ENCODE peak calls at places on chromosomes 11 and 22, in nine cellular contexts. U is upper lobe of left lung, R is body of pancreas, V is right lobe of liver, H is HepG2, L is GM12878, A is gastrocnemius medialis, S is IMR-90, D is HCT116. O is an unnamed sample.

GRCh38 chr11:6648505-6648904 is 7.1 kb downstream of the DCHS1 start:
- ATAC-seq in U (no peak), R (no peak), V (peak), H (no peak), L (no peak), A (no peak), S (no peak), D (no peak), O (no peak)

GRCh38 chr11:9747816-9748215 is 83.9 kb downstream of the SWAP70 start:
- ATAC-seq in U (peak), R (no peak), V (no peak), H (no peak), L (no peak), A (no peak), S (no peak), D (no peak), O (peak)

GRCh38 chr11:47356998-47357329 is 4.5 kb upstream of the MYBPC3 start:
- ATAC-seq in U (no peak), R (no peak), V (no peak), H (no peak), L (no peak), A (no peak), S (no peak), D (no peak), O (no peak)

GRCh38 chr11:76225122-76225584 is 18.9 kb upstream of the WNT11 start:
- ATAC-seq in U (peak), R (peak), V (peak), H (peak), L (no peak), A (peak), S (no peak), D (no peak), O (peak)

GRCh38 chr11:133052537-133052936 is 479.8 kb downstream of the OPCML start:
- ATAC-seq in U (no peak), R (no peak), V (peak), H (no peak), L (no peak), A (no peak), S (no peak), D (no peak), O (no peak)

GRCh38 chr22:42307806-42308563 is 37.5 kb upstream of the TCF20 start:
- ATAC-seq in U (no peak), R (no peak), V (no peak), H (no peak), L (no peak), A (no peak), S (no peak), D (no peak), O (no peak)

GRCh38 chr11:119776031-119776636 is 47.1 kb upstream of the NECTIN1 start:
- ATAC-seq in U (no peak), R (peak), V (no peak), H (no peak), L (no peak), A (no peak), S (no peak), D (no peak), O (no peak)

GRCh38 chr11:109644158-109644557 is 222.2 kb downstream of the C11orf87 start:
- ATAC-seq in U (no peak), R (no peak), V (no peak), H (no peak), L (no peak), A (no peak), S (no peak), D (no peak), O (no peak)

GRCh38 chr22:40156001-40156516 is 21.7 kb upstream of the TNRC6B start:
- ATAC-seq in U (peak), R (peak), V (peak), H (peak), L (no peak), A (peak), S (peak), D (peak), O (no peak)

GRCh38 chr11:16297332-16297731 is 59.0 kb downstream of the SOX6 start:
- ATAC-seq in U (no peak), R (no peak), V (no peak), H (no peak), L (no peak), A (peak), S (no peak), D (no peak), O (no peak)

DNA sequence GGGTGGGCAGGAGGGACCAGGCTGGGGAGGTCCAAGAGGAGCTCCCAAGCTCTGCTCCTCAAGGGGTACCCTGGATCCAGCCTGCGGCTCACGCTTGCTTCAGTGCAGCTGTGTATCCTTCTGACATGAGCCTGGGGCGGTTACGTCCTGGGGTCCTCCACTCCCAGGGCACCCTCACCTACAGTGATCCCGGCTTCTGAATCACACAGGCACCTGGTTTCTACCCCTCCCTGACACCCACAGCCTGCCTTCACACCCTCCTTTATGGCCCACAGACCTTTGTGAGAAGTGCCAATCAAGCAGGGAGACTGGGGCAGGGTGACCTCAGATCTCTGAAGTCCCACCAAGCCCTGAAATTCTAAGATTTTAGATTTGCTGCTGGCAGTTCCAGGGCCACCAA is 1.5 kb downstream of the MPST start:
- ATAC-seq in U (no peak), R (no peak), V (no peak), H (no peak), L (no peak), A (no peak), S (no peak), D (no peak), O (no peak)
- TF ChIP-seq POLR2A in U (no peak), R (no peak), V (no peak), H (no peak), L (no peak), A (no peak), S (no peak), D (no peak), O (no peak)

GRCh38 chr11:68751331-68751856 is at the start of gene TESMIN:
- ATAC-seq in U (peak), R (peak), V (peak), H (peak), L (peak), A (peak), S (peak), D (peak), O (peak)
- TF ChIP-seq POLR2A in U (no peak), R (peak), V (no peak), H (no peak), L (peak), A (no peak), S (no peak), D (peak), O (no peak)

GRCh38 chr11:3840870-3841425 is at the start of gene RHOG:
- ATAC-seq in U (peak), R (peak), V (peak), H (peak), L (peak), A (peak), S (peak), D (peak), O (peak)
- TF ChIP-seq POLR2A in U (peak), R (peak), V (peak), H (no peak), L (peak), A (peak), S (no peak), D (no peak), O (no peak)

GRCh38 chr11:87037450-87038234 is at the start of gene TMEM135:
- ATAC-seq in U (peak), R (peak), V (peak), H (peak), L (peak), A (peak), S (peak), D (peak), O (peak)
- TF ChIP-seq POLR2A in U (peak), R (peak), V (peak), H (peak), L (peak), A (peak), S (no peak), D (peak), O (peak)

GRCh38 chr11:69174841-69175240 is 19.1 kb downstream of the SMIM38 start:
- ATAC-seq in U (no peak), R (no peak), V (no peak), H (no peak), L (no peak), A (no peak), S (no peak), D (no peak), O (no peak)
- TF ChIP-seq POLR2A in U (no peak), R (no peak), V (no peak), H (no peak), L (no peak), A (no peak), S (no peak), D (no peak), O (no peak)

GRCh38 chr22:50326959-50327710 is at the start of gene DENND6B:
- ATAC-seq in U (peak), R (peak), V (peak), H (peak), L (peak), A (peak), S (peak), D (peak), O (peak)
- TF ChIP-seq POLR2A in U (peak), R (peak), V (peak), H (peak), L (peak), A (peak), S (peak), D (peak), O (peak)

DNA sequence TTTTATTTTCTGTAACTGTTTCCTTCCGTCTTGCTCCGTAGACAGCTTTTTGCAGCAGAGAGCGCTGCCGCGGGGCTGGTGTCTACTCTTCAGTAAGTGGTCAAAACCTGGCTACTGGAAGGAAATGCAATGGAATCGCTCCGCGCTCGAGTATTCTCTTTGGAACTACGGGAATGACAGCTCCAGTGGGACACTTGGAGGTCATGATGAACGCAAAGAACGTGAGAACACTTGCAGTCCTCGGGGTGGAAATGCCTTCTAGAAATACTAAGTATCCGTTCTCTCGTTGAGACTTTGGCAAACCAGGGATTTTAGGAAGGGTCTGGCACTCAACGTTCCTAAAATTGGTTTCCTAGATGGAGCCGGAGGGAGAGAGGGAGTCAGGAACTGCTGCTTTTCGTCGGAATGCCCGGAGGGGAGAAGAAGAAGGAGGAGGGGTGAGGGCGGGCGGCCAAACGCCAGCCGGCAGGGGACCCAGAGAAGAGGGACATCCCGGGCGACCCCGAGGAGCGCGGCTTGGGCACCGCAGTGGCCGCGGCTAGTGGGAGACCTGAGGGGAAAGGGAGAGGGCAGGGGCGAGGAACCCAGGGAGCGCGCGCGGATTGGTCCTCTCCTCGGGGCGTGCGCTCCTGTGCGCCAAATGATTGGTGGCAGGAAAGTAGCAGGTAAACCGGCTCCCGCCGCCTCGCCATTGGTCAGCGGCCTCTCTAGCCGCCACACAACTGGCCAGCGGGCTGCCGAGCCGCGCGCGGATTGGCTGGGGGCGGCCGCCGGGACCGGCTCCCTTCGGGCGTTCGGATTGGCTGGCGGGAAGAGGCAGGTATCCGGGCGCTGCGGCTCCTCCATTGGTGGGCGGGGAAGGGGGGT is 505 bp upstream of the BMAL1 start:
- ATAC-seq in U (peak), R (peak), V (peak), H (peak), L (peak), A (peak), S (peak), D (peak), O (peak)
- TF ChIP-seq POLR2A in U (peak), R (peak), V (peak), H (no peak), L (peak), A (peak), S (no peak), D (peak), O (peak)

GRCh38 chr11:334264-335033 is 13.8 kb upstream of the IFITM3 start:
- ATAC-seq in U (peak), R (no peak), V (no peak), H (no peak), L (no peak), A (peak), S (no peak), D (no peak), O (peak)
- TF ChIP-seq POLR2A in U (no peak), R (no peak), V (no peak), H (no peak), L (no peak), A (no peak), S (no peak), D (no peak), O (no peak)

GRCh38 chr11:77406396-77406795 is 67.5 kb downstream of the PAK1 start:
- ATAC-seq in U (no peak), R (no peak), V (no peak), H (no peak), L (no peak), A (no peak), S (no peak), D (no peak), O (no peak)

GRCh38 chr11:77409046-77409445 is 64.8 kb downstream of the PAK1 start:
- ATAC-seq in U (no peak), R (no peak), V (no peak), H (no peak), L (no peak), A (no peak), S (no peak), D (no peak), O (no peak)

GRCh38 chr11:77411238-77411637 is 62.7 kb downstream of the PAK1 start:
- ATAC-seq in U (peak), R (peak), V (peak), H (no peak), L (peak), A (peak), S (peak), D (peak), O (peak)

GRCh38 chr11:77410076-77410827 is 63.6 kb downstream of the PAK1 start:
- ATAC-seq in U (no peak), R (no peak), V (no peak), H (no peak), L (no peak), A (no peak), S (no peak), D (no peak), O (no peak)

DNA sequence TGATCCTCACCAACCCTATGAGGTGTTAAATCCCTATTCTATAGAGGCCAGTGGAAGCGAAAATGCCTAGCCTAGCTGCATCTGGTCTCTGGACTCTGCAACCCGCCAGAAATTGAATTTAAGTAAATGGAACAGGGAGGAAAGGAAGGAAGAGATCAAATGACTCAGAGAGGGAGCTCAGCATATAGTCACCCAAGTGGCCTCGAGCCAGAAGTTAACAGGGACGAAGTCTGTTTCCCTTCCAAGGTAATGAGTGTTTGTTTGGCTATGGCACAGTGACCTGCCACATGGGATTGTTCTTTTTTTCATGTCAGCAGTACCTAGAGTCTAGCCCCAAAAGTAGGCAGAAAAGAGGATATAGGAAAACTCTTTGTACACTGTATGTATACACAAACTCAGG is 66.3 kb downstream of the PAK1 start:
- ATAC-seq in U (no peak), R (peak), V (peak), H (peak), L (no peak), A (peak), S (peak), D (peak), O (no peak)
- TF ChIP-seq POLR2A in U (no peak), R (no peak), V (no peak), H (no peak), L (no peak), A (no peak), S (no peak), D (no peak), O (no peak)